ENCODE peak calls at places on chromosomes 13 and 19, in ten cellular contexts. D is lung microvascular endothelial cell; G is anterior cingulate cortex; T is activated naive CD4-positive, alpha-beta T cell; L is WTC11; H is stimulated activated CD4-positive, alpha-beta T cell treated with anti-CD3 and anti-CD28 coated beads, Interleukin-4, amount 100 ng/mL, for 1 hour; B is stimulated activated CD8-positive, alpha-beta memory T cell treated with anti-CD3 and anti-CD28 coated beads, Interleukin-15, amount 100 ng/mL, for 1 hour; N is BE2C; V is NCI-H748 treated with DMSO at 0.1 percent for 48 hours; M is NCI-H1048. C is an unnamed sample.

GRCh38 chr19:18373892-18374629 is 11.9 kb upstream of the GDF15 start:
- DNase-seq in D (peak), G (peak), T (no peak), L (peak), H (peak), B (peak), N (peak), V (no peak), M (no peak), C (no peak)

GRCh38 chr13:20702945-20703784 is at the start of gene IL17D:
- DNase-seq in D (peak), G (peak), T (peak), L (peak), H (peak), B (peak), N (peak), V (peak), M (no peak), C (peak)

GRCh38 chr19:48239582-48240141 is 16.1 kb downstream of the CARD8 start:
- DNase-seq in D (no peak), G (no peak), T (no peak), L (no peak), H (no peak), B (no peak), N (no peak), V (no peak), M (no peak), C (no peak)

GRCh38 chr19:485583-486236 is 10.6 kb upstream of the MADCAM1 start:
- DNase-seq in D (peak), G (peak), T (no peak), L (no peak), H (no peak), B (no peak), N (no peak), V (peak), M (no peak), C (no peak)

GRCh38 chr19:19997656-19998268 is 41.5 kb downstream of the ZNF682 start:
- DNase-seq in D (no peak), G (no peak), T (no peak), L (peak), H (peak), B (peak), N (peak), V (no peak), M (no peak), C (no peak)

GRCh38 chr19:16327911-16328823 is 3.5 kb downstream of the KLF2 start:
- DNase-seq in D (peak), G (peak), T (peak), L (no peak), H (peak), B (no peak), N (no peak), V (no peak), M (no peak), C (peak)

GRCh38 chr19:41811981-41812380 is 15.6 kb downstream of the CEACAM3 start:
- DNase-seq in D (no peak), G (no peak), T (no peak), L (no peak), H (no peak), B (no peak), N (no peak), V (no peak), M (no peak), C (no peak)

GRCh38 chr19:48244289-48244688 is 11.4 kb downstream of the CARD8 start:
- DNase-seq in D (peak), G (no peak), T (peak), L (no peak), H (peak), B (no peak), N (no peak), V (no peak), M (no peak), C (peak)

GRCh38 chr13:112032186-112032835 is 34.6 kb upstream of the SOX1 start:
- DNase-seq in D (no peak), G (no peak), T (no peak), L (no peak), H (no peak), B (no peak), N (no peak), V (no peak), M (no peak), C (no peak)

GRCh38 chr13:97535619-97536018 is 101.7 kb downstream of the RAP2A start:
- DNase-seq in D (no peak), G (no peak), T (no peak), L (no peak), H (no peak), B (no peak), N (no peak), V (no peak), M (no peak), C (no peak)

GRCh38 chr19:7969560-7969949 is 26.1 kb upstream of the TIMM44 start:
- DNase-seq in D (no peak), G (no peak), T (no peak), L (peak), H (no peak), B (no peak), N (no peak), V (no peak), M (no peak), C (no peak)

GRCh38 chr13:107865643-107866006 is 349.7 kb downstream of the LIG4 start:
- DNase-seq in D (no peak), G (no peak), T (no peak), L (no peak), H (no peak), B (no peak), N (no peak), V (peak), M (no peak), C (no peak)

GRCh38 chr19:17035842-17036424 is 9.3 kb upstream of the CPAMD8 start:
- DNase-seq in D (no peak), G (no peak), T (no peak), L (no peak), H (no peak), B (no peak), N (no peak), V (no peak), M (no peak), C (no peak)

GRCh38 chr19:406999-407491 is 1.9 kb downstream of the C2CD4C start:
- DNase-seq in D (no peak), G (no peak), T (no peak), L (no peak), H (no peak), B (no peak), N (no peak), V (no peak), M (no peak), C (no peak)

GRCh38 chr19:55005684-55006488 is 32.2 kb downstream of the GP6 start:
- DNase-seq in D (peak), G (no peak), T (peak), L (no peak), H (peak), B (peak), N (peak), V (peak), M (peak), C (peak)

GRCh38 chr13:19070398-19070735 is 111.3 kb downstream of the TUBA3C start:
- DNase-seq in D (no peak), G (no peak), T (no peak), L (no peak), H (no peak), B (no peak), N (no peak), V (no peak), M (no peak), C (no peak)

GRCh38 chr13:20392530-20392929 is 133.1 kb downstream of the CRYL1 start:
- DNase-seq in D (no peak), G (no peak), T (no peak), L (no peak), H (no peak), B (no peak), N (no peak), V (no peak), M (no peak), C (no peak)

GRCh38 chr13:81686877-81687276 is 1346.0 kb upstream of the SPRY2 start:
- DNase-seq in D (peak), G (no peak), T (no peak), L (no peak), H (no peak), B (no peak), N (peak), V (peak), M (no peak), C (no peak)

GRCh38 chr19:5246554-5247155 is 94.0 kb downstream of the PTPRS start:
- DNase-seq in D (no peak), G (no peak), T (no peak), L (no peak), H (no peak), B (no peak), N (no peak), V (no peak), M (no peak), C (no peak)

GRCh38 chr13:48156466-48156865 is 61.6 kb upstream of the MED4 start:
- DNase-seq in D (no peak), G (no peak), T (peak), L (peak), H (peak), B (peak), N (no peak), V (no peak), M (no peak), C (peak)

GRCh38 chr13:71578048-71578447 is 289.0 kb downstream of the DACH1 start:
- DNase-seq in D (no peak), G (no peak), T (no peak), L (no peak), H (no peak), B (no peak), N (no peak), V (no peak), M (no peak), C (no peak)

GRCh38 chr13:93777504-93777903 is 550.9 kb downstream of the GPC6 start:
- DNase-seq in D (no peak), G (no peak), T (no peak), L (no peak), H (no peak), B (no peak), N (no peak), V (no peak), M (no peak), C (no peak)

C was measured in naive thymus-derived CD4-positive, alpha-beta T cell.